ENCODE peak calls at places on chromosomes 5 and 9, in four cellular contexts. D is HepG2, P is K562, T is GM12878. S is an unnamed sample.

GRCh38 chr5:105638437-105638836 is 2032.3 kb downstream of the EFNA5 start:
- DNase-seq in D (no peak), P (no peak), T (no peak), S (no peak)

GRCh38 chr9:22211588-22212360 is 202.7 kb upstream of the CDKN2B start:
- DNase-seq in D (peak; percentile 70), P (no peak), T (no peak), S (no peak)

GRCh38 chr5:106019271-106019670 is 1651.5 kb downstream of the EFNA5 start:
- DNase-seq in D (no peak), P (no peak), T (no peak), S (no peak)

GRCh38 chr9:14366071-14366470 is 52.1 kb upstream of the NFIB start:
- DNase-seq in D (no peak), P (no peak), T (no peak), S (no peak)

GRCh38 chr5:52861368-52861767 is 73.7 kb downstream of the ITGA1 start:
- DNase-seq in D (no peak), P (no peak), T (no peak), S (no peak)

GRCh38 chr5:126811515-126812198 is 34.7 kb downstream of the LMNB1 start:
- DNase-seq in D (no peak), P (no peak), T (no peak), S (no peak)

GRCh38 chr9:38707885-38708640 is 11.9 kb downstream of the FAM240B start:
- DNase-seq in D (no peak), P (peak; percentile 14), T (no peak), S (no peak)

GRCh38 chr5:126300293-126300692 is 122.9 kb upstream of the GRAMD2B start:
- DNase-seq in D (no peak), P (no peak), T (no peak), S (no peak)

GRCh38 chr5:17061973-17062470 is 125.9 kb upstream of the MYO10 start:
- DNase-seq in D (no peak), P (no peak), T (no peak), S (no peak)

GRCh38 chr9:24071736-24072135 is 245.7 kb upstream of the ELAVL2 start:
- DNase-seq in D (no peak), P (no peak), T (no peak), S (no peak)
- TF ChIP-seq CBFB in D (no peak), P (no peak), T (no peak), S (no peak)

GRCh38 chr5:96881511-96882115 is 5.3 kb downstream of the ERAP2 start:
- DNase-seq in D (no peak), P (no peak), T (no peak), S (no peak)

GRCh38 chr5:96880402-96881164 is 4.3 kb downstream of the ERAP2 start:
- DNase-seq in D (no peak), P (no peak), T (no peak), S (no peak)

GRCh38 chr5:96883871-96884270 is 7.6 kb downstream of the ERAP2 start:
- DNase-seq in D (no peak), P (no peak), T (no peak), S (no peak)

GRCh38 chr5:96884995-96885394 is 8.7 kb downstream of the ERAP2 start:
- DNase-seq in D (no peak), P (no peak), T (no peak), S (no peak)

GRCh38 chr5:96885518-96886338 is 9.4 kb downstream of the ERAP2 start:
- DNase-seq in D (no peak), P (no peak), T (peak; percentile 92), S (no peak)
- TF ChIP-seq CBFB in D (no peak), P (no peak), T (no peak), S (no peak)

GRCh38 chr5:6503342-6503741 is 54.7 kb downstream of the UBE2QL1 start:
- DNase-seq in D (no peak), P (no peak), T (no peak), S (no peak)

GRCh38 chr5:6505415-6505763 is 56.7 kb downstream of the UBE2QL1 start:
- DNase-seq in D (no peak), P (no peak), T (no peak), S (no peak)

GRCh38 chr5:6506631-6507030 is 58.0 kb downstream of the UBE2QL1 start:
- DNase-seq in D (no peak), P (no peak), T (no peak), S (no peak)

GRCh38 chr5:6505779-6506557 is 57.3 kb downstream of the UBE2QL1 start:
- DNase-seq in D (no peak), P (no peak), T (no peak), S (no peak)

DNA sequence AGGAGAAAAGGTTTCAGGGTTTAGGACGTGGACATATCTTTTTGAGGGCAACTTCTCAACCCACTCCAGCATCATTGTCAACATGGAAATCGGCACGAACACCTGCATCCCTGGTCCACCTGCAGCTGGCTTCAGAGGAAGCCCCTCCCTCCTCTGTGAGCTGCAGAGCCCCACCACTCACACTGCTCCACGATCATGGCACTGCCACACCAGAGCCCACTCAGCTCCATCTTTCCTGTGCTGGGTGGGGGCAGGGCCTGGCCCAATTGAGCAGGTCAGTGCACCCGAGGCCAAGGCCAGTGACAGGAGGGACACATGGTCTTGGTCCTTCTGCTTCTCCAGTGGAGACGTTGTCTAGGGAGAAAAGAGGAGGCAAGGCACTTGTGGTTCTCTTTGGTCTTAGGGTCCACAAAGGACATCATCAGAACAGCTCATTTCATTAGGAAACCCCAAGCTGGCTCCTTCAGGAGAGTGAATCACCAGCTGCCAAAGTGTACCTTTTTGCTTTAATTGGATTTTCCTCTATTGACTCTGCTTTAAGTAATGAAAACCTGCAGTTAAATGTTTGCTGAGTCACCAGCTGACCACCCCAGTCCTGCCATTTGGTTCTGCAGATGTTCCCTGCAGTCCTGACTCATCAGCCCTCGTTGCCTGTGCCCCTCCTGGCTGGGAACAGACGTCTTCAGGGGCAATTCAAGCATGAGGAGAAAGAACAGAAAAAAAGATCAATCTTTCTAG is 56.2 kb downstream of the UBE2QL1 start:
- DNase-seq in D (no peak), P (no peak), T (no peak), S (no peak)
- TF ChIP-seq CBFB in D (no peak), P (no peak), T (no peak), S (no peak)

GRCh38 chr9:132768932-132769894 is 98.9 kb downstream of the GTF3C4 start:
- DNase-seq in D (peak; percentile 58), P (peak; percentile 54), T (peak; percentile 40), S (peak; percentile 79)
- TF ChIP-seq CBFB in D (no peak), P (no peak), T (no peak), S (no peak)

GRCh38 chr5:104184264-104184663 is 621.7 kb upstream of the NUDT12 start:
- DNase-seq in D (no peak), P (no peak), T (no peak), S (no peak)
- TF ChIP-seq CBFB in D (no peak), P (no peak), T (no peak), S (no peak)

GRCh38 chr9:90772381-90772780 is 29.2 kb upstream of the SYK start:
- DNase-seq in D (no peak), P (no peak), T (no peak), S (no peak)

GRCh38 chr9:90770927-90771326 is 30.7 kb upstream of the SYK start:
- DNase-seq in D (no peak), P (no peak), T (no peak), S (no peak)

GRCh38 chr9:90773593-90773992 is 28.0 kb upstream of the SYK start:
- DNase-seq in D (no peak), P (peak; percentile 9), T (no peak), S (peak; percentile 33)

GRCh38 chr9:90775657-90776056 is 26.0 kb upstream of the SYK start:
- DNase-seq in D (no peak), P (no peak), T (no peak), S (no peak)

GRCh38 chr9:90774682-90775081 is 26.9 kb upstream of the SYK start:
- DNase-seq in D (no peak), P (no peak), T (peak; percentile 90), S (no peak)
- TF ChIP-seq CBFB in D (no peak), P (no peak), T (peak; percentile 86), S (no peak)

GRCh38 chr9:114799441-114799840 is 6.4 kb downstream of the TNFSF15 start:
- DNase-seq in D (peak; percentile 60), P (no peak), T (no peak), S (peak; percentile 21)

GRCh38 chr9:114803459-114803858 is 2.4 kb downstream of the TNFSF15 start:
- DNase-seq in D (no peak), P (no peak), T (no peak), S (no peak)

GRCh38 chr9:114798793-114799427 is 6.9 kb downstream of the TNFSF15 start:
- DNase-seq in D (no peak), P (no peak), T (no peak), S (no peak)

GRCh38 chr9:114803886-114804285 is 2.0 kb downstream of the TNFSF15 start:
- DNase-seq in D (no peak), P (no peak), T (no peak), S (no peak)

GRCh38 chr9:114799925-114800324 is 5.9 kb downstream of the TNFSF15 start:
- DNase-seq in D (no peak), P (no peak), T (no peak), S (no peak)
- TF ChIP-seq CBFB in D (no peak), P (no peak), T (no peak), S (no peak)